ENCODE peak calls at places on chromosome X, in six cellular contexts. G, E, T, N, I and Z are unnamed samples.

GRCh38 chrX:136189222-136189621 is 41.9 kb downstream of the FHL1 start:
- DNase-seq in G (no peak), E (no peak), T (no peak), N (no peak), I (no peak), Z (no peak)

GRCh38 chrX:120791013-120791643 is 84.5 kb downstream of the CT47B1 start:
- DNase-seq in G (no peak), E (no peak), T (no peak), N (no peak), I (no peak), Z (peak; percentile 51)

GRCh38 chrX:50913520-50913919 is 3.0 kb downstream of the BMP15 start:
- DNase-seq in G (no peak), E (no peak), T (no peak), N (no peak), I (no peak), Z (no peak)

GRCh38 chrX:100512471-100512870 is 72.3 kb upstream of the TNMD start:
- DNase-seq in G (no peak), E (peak; percentile 0), T (no peak), N (no peak), I (no peak), Z (no peak)

GRCh38 chrX:25144043-25144940 is 128.5 kb upstream of the ARX start:
- DNase-seq in G (peak; percentile 20), E (peak; percentile 4), T (no peak), N (peak; percentile 43), I (peak; percentile 10), Z (no peak)

GRCh38 chrX:9911479-9911878 is 55.7 kb upstream of the CLDN34 start:
- DNase-seq in G (no peak), E (no peak), T (no peak), N (no peak), I (no peak), Z (no peak)

GRCh38 chrX:23100826-23101225 is 101.1 kb downstream of the DDX53 start:
- DNase-seq in G (no peak), E (no peak), T (no peak), N (no peak), I (no peak), Z (no peak)

GRCh38 chrX:49176421-49177326 is 5.0 kb downstream of the PLP2 start:
- DNase-seq in G (no peak), E (no peak), T (no peak), N (no peak), I (no peak), Z (peak; percentile 75)

GRCh38 chrX:45830343-45830742 is 629.7 kb upstream of the DIPK2B start:
- DNase-seq in G (no peak), E (no peak), T (no peak), N (no peak), I (no peak), Z (no peak)

GRCh38 chrX:69192603-69193002 is 27.4 kb upstream of the PJA1 start:
- DNase-seq in G (no peak), E (no peak), T (no peak), N (no peak), I (no peak), Z (no peak)

GRCh38 chrX:147901476-147902126 is 10.1 kb upstream of the FMR1 start:
- DNase-seq in G (no peak), E (no peak), T (no peak), N (no peak), I (no peak), Z (no peak)

GRCh38 chrX:46015653-46016052 is 529.6 kb downstream of the ZNF674 start:
- DNase-seq in G (no peak), E (no peak), T (no peak), N (no peak), I (no peak), Z (no peak)

GRCh38 chrX:105781794-105782193 is 40.5 kb upstream of the NRK start:
- DNase-seq in G (no peak), E (no peak), T (no peak), N (no peak), I (no peak), Z (no peak)

GRCh38 chrX:28205905-28206304 is 224.7 kb upstream of the DCAF8L1 start:
- DNase-seq in G (no peak), E (no peak), T (no peak), N (no peak), I (no peak), Z (no peak)

GRCh38 chrX:107324493-107325310 is 118.3 kb downstream of the DNAAF6 start:
- DNase-seq in G (no peak), E (no peak), T (no peak), N (peak; percentile 76), I (no peak), Z (no peak)

GRCh38 chrX:1466971-1467561 is 14.4 kb upstream of the ASMTL start:
- DNase-seq in G (peak; percentile 33), E (no peak), T (peak; percentile 71), N (no peak), I (no peak), Z (peak; percentile 43)

GRCh38 chrX:1444896-1445480 is 7.7 kb downstream of the ASMTL start:
- DNase-seq in G (no peak), E (no peak), T (no peak), N (no peak), I (no peak), Z (peak; percentile 15)

GRCh38 chrX:26851981-26852380 is 611.2 kb downstream of the PPP4R3C start:
- DNase-seq in G (no peak), E (peak; percentile 47), T (no peak), N (no peak), I (no peak), Z (no peak)